ENCODE peak calls at places on chromosome 1, in five cellular contexts. One of them, this sample, is unnamed.

GRCh38 chr1:165352442-165353293 is 3.8 kb downstream of the LMX1A start:
- DNase-seq in HT-29: no peak
- DNase-seq in KBM-7: no peak
- DNase-seq in uterus: no peak
- DNase-seq in kidney epithelial cell: no peak
- DNase-seq in this sample: no peak

GRCh38 chr1:203744008-203744972 is 20.7 kb upstream of the LAX1 start:
- DNase-seq in HT-29: no peak
- DNase-seq in KBM-7: peak
- DNase-seq in uterus: peak
- DNase-seq in kidney epithelial cell: no peak
- DNase-seq in this sample: peak

GRCh38 chr1:186682721-186683120 is 2.5 kb upstream of the PTGS2 start:
- DNase-seq in HT-29: no peak
- DNase-seq in KBM-7: peak
- DNase-seq in uterus: no peak
- DNase-seq in kidney epithelial cell: no peak
- DNase-seq in this sample: no peak

GRCh38 chr1:204653590-204654340 is 31.8 kb downstream of the LRRN2 start:
- DNase-seq in HT-29: no peak
- DNase-seq in KBM-7: no peak
- DNase-seq in uterus: no peak
- DNase-seq in kidney epithelial cell: no peak
- DNase-seq in this sample: no peak

GRCh38 chr1:32876341-32877210 is 5.9 kb upstream of the FNDC5 start:
- DNase-seq in HT-29: peak
- DNase-seq in KBM-7: peak
- DNase-seq in uterus: no peak
- DNase-seq in kidney epithelial cell: no peak
- DNase-seq in this sample: no peak

GRCh38 chr1:1305300-1306069 is 2.2 kb downstream of the ACAP3 start:
- DNase-seq in HT-29: peak
- DNase-seq in KBM-7: peak
- DNase-seq in uterus: peak
- DNase-seq in kidney epithelial cell: peak
- DNase-seq in this sample: peak

GRCh38 chr1:109239580-109240068 is 9.7 kb upstream of the CELSR2 start:
- DNase-seq in HT-29: peak
- DNase-seq in KBM-7: peak
- DNase-seq in uterus: no peak
- DNase-seq in kidney epithelial cell: no peak
- DNase-seq in this sample: no peak

GRCh38 chr1:156498447-156499193 is 2.0 kb downstream of the MEF2D start:
- DNase-seq in HT-29: no peak
- DNase-seq in KBM-7: no peak
- DNase-seq in uterus: peak
- DNase-seq in kidney epithelial cell: no peak
- DNase-seq in this sample: no peak

GRCh38 chr1:44225761-44226160 is 12.5 kb downstream of the DMAP1 start:
- DNase-seq in HT-29: no peak
- DNase-seq in KBM-7: no peak
- DNase-seq in uterus: no peak
- DNase-seq in kidney epithelial cell: no peak
- DNase-seq in this sample: no peak

GRCh38 chr1:205430631-205431305 is 8.9 kb upstream of the LEMD1 start:
- DNase-seq in HT-29: no peak
- DNase-seq in KBM-7: peak
- DNase-seq in uterus: no peak
- DNase-seq in kidney epithelial cell: no peak
- DNase-seq in this sample: no peak

GRCh38 chr1:78334952-78335351 is 155.8 kb upstream of the PTGFR start:
- DNase-seq in HT-29: no peak
- DNase-seq in KBM-7: no peak
- DNase-seq in uterus: peak
- DNase-seq in kidney epithelial cell: no peak
- DNase-seq in this sample: no peak

GRCh38 chr1:230235876-230236275 is 168.8 kb downstream of the GALNT2 start:
- DNase-seq in HT-29: no peak
- DNase-seq in KBM-7: no peak
- DNase-seq in uterus: no peak
- DNase-seq in kidney epithelial cell: no peak
- DNase-seq in this sample: no peak

GRCh38 chr1:183588827-183589226 is 1.4 kb downstream of the NCF2 start:
- DNase-seq in HT-29: no peak
- DNase-seq in KBM-7: no peak
- DNase-seq in uterus: no peak
- DNase-seq in kidney epithelial cell: no peak
- DNase-seq in this sample: no peak

GRCh38 chr1:156511656-156512055 is 11.1 kb upstream of the MEF2D start:
- DNase-seq in HT-29: no peak
- DNase-seq in KBM-7: no peak
- DNase-seq in uterus: no peak
- DNase-seq in kidney epithelial cell: no peak
- DNase-seq in this sample: no peak

GRCh38 chr1:161185732-161186311 is 8.5 kb upstream of the B4GALT3 start:
- DNase-seq in HT-29: no peak
- DNase-seq in KBM-7: peak
- DNase-seq in uterus: no peak
- DNase-seq in kidney epithelial cell: no peak
- DNase-seq in this sample: no peak

GRCh38 chr1:29344336-29344735 is 108.0 kb downstream of the PTPRU start:
- DNase-seq in HT-29: no peak
- DNase-seq in KBM-7: no peak
- DNase-seq in uterus: no peak
- DNase-seq in kidney epithelial cell: no peak
- DNase-seq in this sample: no peak

This sample was measured in ureter.